ENCODE peak calls at places on chromosomes 12 and 14, in six cellular contexts. One of them, this sample, is unnamed.

GRCh38 chr14:73873660-73874059 is 13.0 kb upstream of the ZNF410 start:
- DNase-seq in mesenchymal stem cell: no peak
- DNase-seq in H9: no peak
- DNase-seq in IMR-90: no peak
- DNase-seq in H1: no peak
- DNase-seq in trophoblast cell: no peak
- DNase-seq in this sample: no peak

GRCh38 chr12:42483534-42483857 is 106.0 kb downstream of the PRICKLE1 start:
- DNase-seq in mesenchymal stem cell: no peak
- DNase-seq in H9: no peak
- DNase-seq in IMR-90: peak; percentile 39
- DNase-seq in H1: peak; percentile 67
- DNase-seq in trophoblast cell: no peak
- DNase-seq in this sample: peak; percentile 63

GRCh38 chr14:95918466-95918865 is 41.8 kb downstream of the TUNAR start:
- DNase-seq in mesenchymal stem cell: no peak
- DNase-seq in H9: no peak
- DNase-seq in IMR-90: peak; percentile 1
- DNase-seq in H1: no peak
- DNase-seq in trophoblast cell: no peak
- DNase-seq in this sample: peak; percentile 26

GRCh38 chr14:26765768-26766550 is 168.1 kb upstream of the NOVA1 start:
- DNase-seq in mesenchymal stem cell: peak; percentile 90
- DNase-seq in H9: no peak
- DNase-seq in IMR-90: peak; percentile 69
- DNase-seq in H1: no peak
- DNase-seq in trophoblast cell: peak; percentile 1
- DNase-seq in this sample: peak; percentile 30

GRCh38 chr14:99413972-99414371 is 66.7 kb downstream of the SETD3 start:
- DNase-seq in mesenchymal stem cell: no peak
- DNase-seq in H9: no peak
- DNase-seq in IMR-90: no peak
- DNase-seq in H1: no peak
- DNase-seq in trophoblast cell: no peak
- DNase-seq in this sample: no peak

GRCh38 chr14:51219473-51220448 is 20.3 kb upstream of the TMX1 start:
- DNase-seq in mesenchymal stem cell: peak; percentile 35
- DNase-seq in H9: no peak
- DNase-seq in IMR-90: peak; percentile 54
- DNase-seq in H1: no peak
- DNase-seq in trophoblast cell: peak; percentile 58
- DNase-seq in this sample: no peak

GRCh38 chr14:100446572-100446971 is 123.4 kb downstream of the SLC25A47 start:
- DNase-seq in mesenchymal stem cell: no peak
- DNase-seq in H9: peak; percentile 89
- DNase-seq in IMR-90: no peak
- DNase-seq in H1: peak; percentile 77
- DNase-seq in trophoblast cell: no peak
- DNase-seq in this sample: no peak

GRCh38 chr14:105467249-105467941 is 7.2 kb upstream of the CRIP2 start:
- DNase-seq in mesenchymal stem cell: no peak
- DNase-seq in H9: no peak
- DNase-seq in IMR-90: no peak
- DNase-seq in H1: no peak
- DNase-seq in trophoblast cell: peak; percentile 96
- DNase-seq in this sample: no peak

GRCh38 chr12:57112492-57113294 is 1.5 kb upstream of the STAT6 start:
- DNase-seq in mesenchymal stem cell: no peak
- DNase-seq in H9: peak; percentile 96
- DNase-seq in IMR-90: no peak
- DNase-seq in H1: no peak
- DNase-seq in trophoblast cell: no peak
- DNase-seq in this sample: no peak

GRCh38 chr12:99053599-99054362 is 408.7 kb downstream of the APAF1 start:
- DNase-seq in mesenchymal stem cell: no peak
- DNase-seq in H9: no peak
- DNase-seq in IMR-90: no peak
- DNase-seq in H1: no peak
- DNase-seq in trophoblast cell: peak; percentile 37
- DNase-seq in this sample: no peak

GRCh38 chr14:35332517-35333346 is 40.5 kb downstream of the PSMA6 start:
- DNase-seq in mesenchymal stem cell: peak; percentile 24
- DNase-seq in H9: no peak
- DNase-seq in IMR-90: no peak
- DNase-seq in H1: peak; percentile 45
- DNase-seq in trophoblast cell: peak; percentile 58
- DNase-seq in this sample: no peak

GRCh38 chr12:88790231-88790630 is 210.0 kb upstream of the KITLG start:
- DNase-seq in mesenchymal stem cell: no peak
- DNase-seq in H9: no peak
- DNase-seq in IMR-90: no peak
- DNase-seq in H1: no peak
- DNase-seq in trophoblast cell: no peak
- DNase-seq in this sample: no peak

GRCh38 chr12:6964605-6965025 is 5.8 kb downstream of the PHB2 start:
- DNase-seq in mesenchymal stem cell: no peak
- DNase-seq in H9: no peak
- DNase-seq in IMR-90: no peak
- DNase-seq in H1: no peak
- DNase-seq in trophoblast cell: no peak
- DNase-seq in this sample: no peak

GRCh38 chr12:104684884-104685283 is 228.1 kb downstream of the CHST11 start:
- DNase-seq in mesenchymal stem cell: no peak
- DNase-seq in H9: no peak
- DNase-seq in IMR-90: peak; percentile 67
- DNase-seq in H1: no peak
- DNase-seq in trophoblast cell: no peak
- DNase-seq in this sample: no peak

GRCh38 chr12:110869035-110869434 is 22.2 kb downstream of the CCDC63 start:
- DNase-seq in mesenchymal stem cell: no peak
- DNase-seq in H9: no peak
- DNase-seq in IMR-90: no peak
- DNase-seq in H1: no peak
- DNase-seq in trophoblast cell: no peak
- DNase-seq in this sample: no peak

GRCh38 chr12:57740656-57741412 is 2.3 kb upstream of the AGAP2 start:
- DNase-seq in mesenchymal stem cell: no peak
- DNase-seq in H9: peak; percentile 37
- DNase-seq in IMR-90: no peak
- DNase-seq in H1: no peak
- DNase-seq in trophoblast cell: no peak
- DNase-seq in this sample: no peak

GRCh38 chr12:71636704-71637115 is 26.9 kb downstream of the ZFC3H1 start:
- DNase-seq in mesenchymal stem cell: peak; percentile 77
- DNase-seq in H9: no peak
- DNase-seq in IMR-90: peak; percentile 72
- DNase-seq in H1: no peak
- DNase-seq in trophoblast cell: peak; percentile 92
- DNase-seq in this sample: peak; percentile 55
- H4K8ac ChIP-seq in mesenchymal stem cell: no peak overlapping the region
- H4K8ac ChIP-seq in H9: no peak overlapping the region
- H4K8ac ChIP-seq in IMR-90: no peak overlapping the region
- H4K8ac ChIP-seq in H1: no peak overlapping the region
- H4K8ac ChIP-seq in trophoblast cell: no peak overlapping the region
- H4K8ac ChIP-seq in this sample: no peak overlapping the region

GRCh38 chr12:114360485-114360884 is 45.5 kb downstream of the TBX5 start:
- DNase-seq in mesenchymal stem cell: no peak
- DNase-seq in H9: no peak
- DNase-seq in IMR-90: no peak
- DNase-seq in H1: no peak
- DNase-seq in trophoblast cell: no peak
- DNase-seq in this sample: no peak

GRCh38 chr12:114361545-114361944 is 44.4 kb downstream of the TBX5 start:
- DNase-seq in mesenchymal stem cell: no peak
- DNase-seq in H9: no peak
- DNase-seq in IMR-90: no peak
- DNase-seq in H1: no peak
- DNase-seq in trophoblast cell: no peak
- DNase-seq in this sample: no peak

DNA sequence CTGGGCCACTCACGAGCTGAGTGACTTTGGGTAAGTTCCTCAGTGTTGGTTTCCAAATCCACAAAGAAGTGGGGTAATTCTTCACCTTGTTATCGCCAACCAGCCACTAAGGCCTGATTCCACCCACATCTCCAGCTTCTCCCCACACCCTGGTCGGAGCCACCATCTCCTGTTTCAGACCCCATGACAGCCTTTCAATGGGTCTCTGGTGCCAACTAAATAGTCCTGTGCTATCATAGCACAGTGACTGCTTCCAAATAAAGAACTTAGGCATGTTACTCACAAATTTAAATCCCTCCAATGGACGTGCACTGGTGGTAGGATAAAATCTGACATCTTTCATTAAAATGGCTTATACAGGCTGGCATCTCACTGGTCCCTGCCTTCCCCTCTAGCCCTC is 44.0 kb downstream of the TBX5 start:
- DNase-seq in mesenchymal stem cell: no peak
- DNase-seq in H9: no peak
- DNase-seq in IMR-90: no peak
- DNase-seq in H1: no peak
- DNase-seq in trophoblast cell: no peak
- DNase-seq in this sample: no peak
- H2AFZ ChIP-seq in mesenchymal stem cell: no peak overlapping the region
- H2AFZ ChIP-seq in H9: no peak overlapping the region
- H2AFZ ChIP-seq in IMR-90: no peak overlapping the region
- H2AFZ ChIP-seq in H1: no peak overlapping the region
- H2AFZ ChIP-seq in trophoblast cell: no peak overlapping the region
- H2AFZ ChIP-seq in this sample: no peak overlapping the region

DNA sequence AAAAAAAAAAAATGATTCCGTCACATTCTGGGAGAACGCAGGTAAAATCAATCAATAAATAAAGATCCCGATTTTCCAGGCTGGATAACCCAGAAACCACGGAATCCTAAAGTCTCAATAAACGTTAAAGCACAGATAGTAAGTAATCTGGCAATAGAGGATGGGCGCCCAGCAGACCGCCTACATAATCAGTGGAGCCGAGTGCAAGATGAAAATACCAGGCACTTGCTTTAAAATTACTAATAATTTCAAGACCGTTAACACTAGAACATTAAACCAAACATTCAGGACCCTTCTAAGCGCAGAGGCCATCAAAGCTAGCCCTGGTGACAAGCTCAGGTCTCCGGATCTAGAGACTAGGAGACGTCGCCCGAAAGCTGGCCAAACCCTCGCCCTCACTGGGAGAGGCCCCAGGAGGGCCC is 1.2 kb upstream of the DCAF11 start:
- DNase-seq in mesenchymal stem cell: no peak
- DNase-seq in H9: no peak
- DNase-seq in IMR-90: no peak
- DNase-seq in H1: no peak
- DNase-seq in trophoblast cell: no peak
- DNase-seq in this sample: no peak
- H4K8ac ChIP-seq in mesenchymal stem cell: peak overlapping the region; percentile 96
- H4K8ac ChIP-seq in H9: no peak overlapping the region
- H4K8ac ChIP-seq in IMR-90: peak overlapping the region; percentile 99
- H4K8ac ChIP-seq in H1: no peak overlapping the region
- H4K8ac ChIP-seq in trophoblast cell: peak overlapping the region; percentile 94
- H4K8ac ChIP-seq in this sample: no peak overlapping the region

DNA sequence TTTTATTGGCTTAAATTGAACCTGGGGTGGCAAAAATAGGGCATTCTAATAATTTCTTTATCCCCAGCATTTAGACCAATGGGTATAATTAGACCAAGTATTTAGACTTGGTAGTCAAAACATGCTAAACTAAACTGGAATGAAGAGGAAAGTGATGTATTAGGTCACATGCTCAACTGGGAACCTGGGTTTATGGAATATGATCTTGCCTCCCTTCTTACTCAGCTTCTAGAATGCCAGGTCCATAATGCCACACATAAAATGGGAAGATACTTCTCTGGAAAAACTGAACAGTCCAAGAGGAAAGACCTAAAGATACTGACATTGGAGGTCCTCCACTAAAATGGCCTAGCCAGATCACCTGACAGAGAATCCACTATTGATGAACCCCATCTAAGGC is 6.2 kb upstream of the BIN2 start:
- DNase-seq in mesenchymal stem cell: no peak
- DNase-seq in H9: no peak
- DNase-seq in IMR-90: peak; percentile 37
- DNase-seq in H1: no peak
- DNase-seq in trophoblast cell: no peak
- DNase-seq in this sample: no peak
- H2AFZ ChIP-seq in mesenchymal stem cell: no peak overlapping the region
- H2AFZ ChIP-seq in H9: no peak overlapping the region
- H2AFZ ChIP-seq in IMR-90: no peak overlapping the region
- H2AFZ ChIP-seq in H1: no peak overlapping the region
- H2AFZ ChIP-seq in trophoblast cell: no peak overlapping the region
- H2AFZ ChIP-seq in this sample: no peak overlapping the region

GRCh38 chr12:45727994-45728624 is 1.4 kb upstream of the ARID2 start:
- DNase-seq in mesenchymal stem cell: no peak
- DNase-seq in H9: no peak
- DNase-seq in IMR-90: peak; percentile 5
- DNase-seq in H1: no peak
- DNase-seq in trophoblast cell: peak; percentile 75
- DNase-seq in this sample: no peak

GRCh38 chr12:45728625-45729232 is 777 bp upstream of the ARID2 start:
- DNase-seq in mesenchymal stem cell: peak; percentile 97
- DNase-seq in H9: peak; percentile 98
- DNase-seq in IMR-90: peak; percentile 96
- DNase-seq in H1: peak; percentile 94
- DNase-seq in trophoblast cell: peak; percentile 95
- DNase-seq in this sample: peak; percentile 96

GRCh38 chr12:45730116-45730841 is 773 bp downstream of the ARID2 start:
- DNase-seq in mesenchymal stem cell: peak; percentile 78
- DNase-seq in H9: peak; percentile 62
- DNase-seq in IMR-90: peak; percentile 43
- DNase-seq in H1: peak; percentile 62
- DNase-seq in trophoblast cell: peak; percentile 66
- DNase-seq in this sample: peak; percentile 66

GRCh38 chr12:45730842-45731336 is 1.4 kb downstream of the ARID2 start:
- DNase-seq in mesenchymal stem cell: no peak
- DNase-seq in H9: no peak
- DNase-seq in IMR-90: peak; percentile 39
- DNase-seq in H1: no peak
- DNase-seq in trophoblast cell: peak; percentile 2
- DNase-seq in this sample: no peak

GRCh38 chr12:45729233-45730115 is at the start of gene ARID2:
- DNase-seq in mesenchymal stem cell: peak; percentile 76
- DNase-seq in H9: peak; percentile 63
- DNase-seq in IMR-90: peak; percentile 67
- DNase-seq in H1: peak; percentile 60
- DNase-seq in trophoblast cell: peak; percentile 50
- DNase-seq in this sample: peak; percentile 60
- H4K8ac ChIP-seq in mesenchymal stem cell: peak within 1 kb of the TSS; percentile 88
- H4K8ac ChIP-seq in H9: no peak within 1 kb of the TSS
- H4K8ac ChIP-seq in IMR-90: peak within 1 kb of the TSS; percentile 63
- H4K8ac ChIP-seq in H1: peak within 1 kb of the TSS; percentile 93
- H4K8ac ChIP-seq in trophoblast cell: peak within 1 kb of the TSS; percentile 98
- H4K8ac ChIP-seq in this sample: no peak within 1 kb of the TSS

DNA sequence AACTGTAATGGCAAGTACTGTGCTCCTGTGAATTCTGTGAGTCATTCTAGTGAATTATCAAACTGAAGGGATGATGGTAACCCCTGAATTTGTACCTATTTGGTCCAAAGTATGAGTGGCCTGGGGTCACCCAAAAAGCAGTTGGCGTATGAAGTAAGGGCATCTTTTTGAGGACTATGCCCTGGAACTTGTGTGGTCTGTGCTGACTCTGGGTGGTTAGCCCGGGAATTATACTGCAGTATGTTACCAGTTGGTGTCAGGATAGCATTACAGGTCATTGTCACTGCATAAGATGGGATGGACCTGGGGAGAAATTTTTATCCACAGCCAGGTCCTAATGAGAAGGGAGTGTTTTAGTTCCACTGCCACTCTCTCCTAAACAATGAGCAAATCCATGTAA is 174.7 kb downstream of the SSPN start:
- DNase-seq in mesenchymal stem cell: no peak
- DNase-seq in H9: no peak
- DNase-seq in IMR-90: no peak
- DNase-seq in H1: no peak
- DNase-seq in trophoblast cell: no peak
- DNase-seq in this sample: no peak
- H2AFZ ChIP-seq in mesenchymal stem cell: no peak overlapping the region
- H2AFZ ChIP-seq in H9: no peak overlapping the region
- H2AFZ ChIP-seq in IMR-90: no peak overlapping the region
- H2AFZ ChIP-seq in H1: no peak overlapping the region
- H2AFZ ChIP-seq in trophoblast cell: no peak overlapping the region
- H2AFZ ChIP-seq in this sample: peak overlapping the region; percentile 51